ENCODE peak calls at places on chromosomes 13 and 19, in nine cellular contexts. One of them, this sample, is unnamed.
A peak's percentile ranks its signal among the peaks of the same experiment; 100 is the strongest.

GRCh38 chr19:4991538-4991937 is 22.6 kb downstream of the KDM4B start:
- DNase-seq in gastrocnemius medialis: no peak
- DNase-seq in amniotic epithelial cell: no peak
- DNase-seq in B cell: no peak
- DNase-seq in T-helper 1 cell: no peak
- DNase-seq in Panc1: no peak
- DNase-seq in HT-29: no peak
- DNase-seq in stimulated activated naive CD4-positive, alpha-beta T cell treated with Interleukin-2 at 50 U/mL for 16 hours: no peak
- DNase-seq in HuH-7.5: no peak
- DNase-seq in this sample: no peak

GRCh38 chr13:44132710-44133109 is 240.9 kb upstream of the SERP2 start:
- DNase-seq in gastrocnemius medialis: no peak
- DNase-seq in amniotic epithelial cell: peak; percentile 54
- DNase-seq in B cell: no peak
- DNase-seq in T-helper 1 cell: no peak
- DNase-seq in Panc1: no peak
- DNase-seq in HT-29: peak; percentile 63
- DNase-seq in stimulated activated naive CD4-positive, alpha-beta T cell treated with Interleukin-2 at 50 U/mL for 16 hours: no peak
- DNase-seq in HuH-7.5: no peak
- DNase-seq in this sample: peak; percentile 55

GRCh38 chr13:110920038-110920437 is 5.2 kb upstream of the ANKRD10 start:
- DNase-seq in gastrocnemius medialis: no peak
- DNase-seq in amniotic epithelial cell: no peak
- DNase-seq in B cell: peak; percentile 35
- DNase-seq in T-helper 1 cell: no peak
- DNase-seq in Panc1: no peak
- DNase-seq in HT-29: no peak
- DNase-seq in stimulated activated naive CD4-positive, alpha-beta T cell treated with Interleukin-2 at 50 U/mL for 16 hours: no peak
- DNase-seq in HuH-7.5: no peak
- DNase-seq in this sample: no peak

GRCh38 chr19:8361921-8362793 is 1.8 kb upstream of the ANGPTL4 start:
- DNase-seq in gastrocnemius medialis: peak; percentile 97
- DNase-seq in amniotic epithelial cell: peak; percentile 98
- DNase-seq in B cell: no peak
- DNase-seq in T-helper 1 cell: no peak
- DNase-seq in Panc1: peak; percentile 93
- DNase-seq in HT-29: peak; percentile 92
- DNase-seq in stimulated activated naive CD4-positive, alpha-beta T cell treated with Interleukin-2 at 50 U/mL for 16 hours: no peak
- DNase-seq in HuH-7.5: peak; percentile 66
- DNase-seq in this sample: peak; percentile 99

GRCh38 chr13:20231839-20232555 is at the start of gene GJB6:
- DNase-seq in gastrocnemius medialis: no peak
- DNase-seq in amniotic epithelial cell: no peak
- DNase-seq in B cell: peak; percentile 9
- DNase-seq in T-helper 1 cell: no peak
- DNase-seq in Panc1: no peak
- DNase-seq in HT-29: peak; percentile 46
- DNase-seq in stimulated activated naive CD4-positive, alpha-beta T cell treated with Interleukin-2 at 50 U/mL for 16 hours: peak; percentile 6
- DNase-seq in HuH-7.5: no peak
- DNase-seq in this sample: no peak

GRCh38 chr13:98822238-98822606 is 69.8 kb upstream of the SLC15A1 start:
- DNase-seq in gastrocnemius medialis: no peak
- DNase-seq in amniotic epithelial cell: peak; percentile 85
- DNase-seq in B cell: no peak
- DNase-seq in T-helper 1 cell: no peak
- DNase-seq in Panc1: no peak
- DNase-seq in HT-29: no peak
- DNase-seq in stimulated activated naive CD4-positive, alpha-beta T cell treated with Interleukin-2 at 50 U/mL for 16 hours: no peak
- DNase-seq in HuH-7.5: no peak
- DNase-seq in this sample: peak; percentile 38

GRCh38 chr19:33344210-33344609 is 29.3 kb upstream of the CEBPG start:
- DNase-seq in gastrocnemius medialis: no peak
- DNase-seq in amniotic epithelial cell: no peak
- DNase-seq in B cell: no peak
- DNase-seq in T-helper 1 cell: no peak
- DNase-seq in Panc1: no peak
- DNase-seq in HT-29: no peak
- DNase-seq in stimulated activated naive CD4-positive, alpha-beta T cell treated with Interleukin-2 at 50 U/mL for 16 hours: no peak
- DNase-seq in HuH-7.5: no peak
- DNase-seq in this sample: no peak

GRCh38 chr13:44629465-44630183 is 53.5 kb upstream of the TSC22D1 start:
- DNase-seq in gastrocnemius medialis: no peak
- DNase-seq in amniotic epithelial cell: peak; percentile 33
- DNase-seq in B cell: no peak
- DNase-seq in T-helper 1 cell: no peak
- DNase-seq in Panc1: no peak
- DNase-seq in HT-29: no peak
- DNase-seq in stimulated activated naive CD4-positive, alpha-beta T cell treated with Interleukin-2 at 50 U/mL for 16 hours: no peak
- DNase-seq in HuH-7.5: no peak
- DNase-seq in this sample: no peak

GRCh38 chr13:33318744-33319143 is 33.2 kb upstream of the STARD13 start:
- DNase-seq in gastrocnemius medialis: no peak
- DNase-seq in amniotic epithelial cell: no peak
- DNase-seq in B cell: no peak
- DNase-seq in T-helper 1 cell: no peak
- DNase-seq in Panc1: no peak
- DNase-seq in HT-29: no peak
- DNase-seq in stimulated activated naive CD4-positive, alpha-beta T cell treated with Interleukin-2 at 50 U/mL for 16 hours: no peak
- DNase-seq in HuH-7.5: no peak
- DNase-seq in this sample: no peak

GRCh38 chr19:18541258-18541991 is 1.9 kb downstream of the FKBP8 start:
- DNase-seq in gastrocnemius medialis: no peak
- DNase-seq in amniotic epithelial cell: peak; percentile 46
- DNase-seq in B cell: no peak
- DNase-seq in T-helper 1 cell: no peak
- DNase-seq in Panc1: no peak
- DNase-seq in HT-29: no peak
- DNase-seq in stimulated activated naive CD4-positive, alpha-beta T cell treated with Interleukin-2 at 50 U/mL for 16 hours: no peak
- DNase-seq in HuH-7.5: no peak
- DNase-seq in this sample: peak; percentile 32

GRCh38 chr19:2532252-2533071 is 56.5 kb downstream of the GADD45B start:
- DNase-seq in gastrocnemius medialis: no peak
- DNase-seq in amniotic epithelial cell: peak; percentile 100
- DNase-seq in B cell: no peak
- DNase-seq in T-helper 1 cell: no peak
- DNase-seq in Panc1: peak; percentile 84
- DNase-seq in HT-29: no peak
- DNase-seq in stimulated activated naive CD4-positive, alpha-beta T cell treated with Interleukin-2 at 50 U/mL for 16 hours: no peak
- DNase-seq in HuH-7.5: no peak
- DNase-seq in this sample: peak; percentile 88

GRCh38 chr19:17488593-17489391 is 18.5 kb downstream of the SLC27A1 start:
- DNase-seq in gastrocnemius medialis: no peak
- DNase-seq in amniotic epithelial cell: peak; percentile 33
- DNase-seq in B cell: peak; percentile 81
- DNase-seq in T-helper 1 cell: peak; percentile 46
- DNase-seq in Panc1: no peak
- DNase-seq in HT-29: peak; percentile 82
- DNase-seq in stimulated activated naive CD4-positive, alpha-beta T cell treated with Interleukin-2 at 50 U/mL for 16 hours: peak; percentile 73
- DNase-seq in HuH-7.5: no peak
- DNase-seq in this sample: peak; percentile 69

GRCh38 chr13:100274942-100275506 is 186.1 kb downstream of the PCCA start:
- DNase-seq in gastrocnemius medialis: no peak
- DNase-seq in amniotic epithelial cell: peak; percentile 71
- DNase-seq in B cell: no peak
- DNase-seq in T-helper 1 cell: no peak
- DNase-seq in Panc1: no peak
- DNase-seq in HT-29: no peak
- DNase-seq in stimulated activated naive CD4-positive, alpha-beta T cell treated with Interleukin-2 at 50 U/mL for 16 hours: no peak
- DNase-seq in HuH-7.5: no peak
- DNase-seq in this sample: peak; percentile 67

GRCh38 chr13:46609052-46609451 is 56.1 kb downstream of the LRCH1 start:
- DNase-seq in gastrocnemius medialis: no peak
- DNase-seq in amniotic epithelial cell: no peak
- DNase-seq in B cell: no peak
- DNase-seq in T-helper 1 cell: no peak
- DNase-seq in Panc1: no peak
- DNase-seq in HT-29: no peak
- DNase-seq in stimulated activated naive CD4-positive, alpha-beta T cell treated with Interleukin-2 at 50 U/mL for 16 hours: no peak
- DNase-seq in HuH-7.5: no peak
- DNase-seq in this sample: no peak

GRCh38 chr19:5908773-5909442 is 4.2 kb downstream of the VMAC start:
- DNase-seq in gastrocnemius medialis: no peak
- DNase-seq in amniotic epithelial cell: no peak
- DNase-seq in B cell: no peak
- DNase-seq in T-helper 1 cell: no peak
- DNase-seq in Panc1: no peak
- DNase-seq in HT-29: no peak
- DNase-seq in stimulated activated naive CD4-positive, alpha-beta T cell treated with Interleukin-2 at 50 U/mL for 16 hours: no peak
- DNase-seq in HuH-7.5: no peak
- DNase-seq in this sample: no peak

GRCh38 chr13:50224534-50224933 is 209.3 kb downstream of the KCNRG start:
- DNase-seq in gastrocnemius medialis: no peak
- DNase-seq in amniotic epithelial cell: peak; percentile 81
- DNase-seq in B cell: no peak
- DNase-seq in T-helper 1 cell: no peak
- DNase-seq in Panc1: no peak
- DNase-seq in HT-29: no peak
- DNase-seq in stimulated activated naive CD4-positive, alpha-beta T cell treated with Interleukin-2 at 50 U/mL for 16 hours: peak; percentile 25
- DNase-seq in HuH-7.5: no peak
- DNase-seq in this sample: no peak

GRCh38 chr19:31331536-31331935 is 17.7 kb downstream of the TSHZ3 start:
- DNase-seq in gastrocnemius medialis: no peak
- DNase-seq in amniotic epithelial cell: no peak
- DNase-seq in B cell: no peak
- DNase-seq in T-helper 1 cell: no peak
- DNase-seq in Panc1: no peak
- DNase-seq in HT-29: no peak
- DNase-seq in stimulated activated naive CD4-positive, alpha-beta T cell treated with Interleukin-2 at 50 U/mL for 16 hours: no peak
- DNase-seq in HuH-7.5: no peak
- DNase-seq in this sample: no peak

GRCh38 chr19:41755328-41755913 is at the start of gene CEACAM6:
- DNase-seq in gastrocnemius medialis: no peak
- DNase-seq in amniotic epithelial cell: no peak
- DNase-seq in B cell: no peak
- DNase-seq in T-helper 1 cell: no peak
- DNase-seq in Panc1: no peak
- DNase-seq in HT-29: peak; percentile 11
- DNase-seq in stimulated activated naive CD4-positive, alpha-beta T cell treated with Interleukin-2 at 50 U/mL for 16 hours: no peak
- DNase-seq in HuH-7.5: no peak
- DNase-seq in this sample: no peak

GRCh38 chr13:30806784-30807183 is 71.4 kb downstream of the ALOX5AP start:
- DNase-seq in gastrocnemius medialis: no peak
- DNase-seq in amniotic epithelial cell: peak; percentile 68
- DNase-seq in B cell: no peak
- DNase-seq in T-helper 1 cell: no peak
- DNase-seq in Panc1: no peak
- DNase-seq in HT-29: peak; percentile 76
- DNase-seq in stimulated activated naive CD4-positive, alpha-beta T cell treated with Interleukin-2 at 50 U/mL for 16 hours: no peak
- DNase-seq in HuH-7.5: no peak
- DNase-seq in this sample: peak; percentile 84

GRCh38 chr13:44283598-44283997 is 90.0 kb upstream of the SERP2 start:
- DNase-seq in gastrocnemius medialis: no peak
- DNase-seq in amniotic epithelial cell: no peak
- DNase-seq in B cell: no peak
- DNase-seq in T-helper 1 cell: no peak
- DNase-seq in Panc1: no peak
- DNase-seq in HT-29: no peak
- DNase-seq in stimulated activated naive CD4-positive, alpha-beta T cell treated with Interleukin-2 at 50 U/mL for 16 hours: no peak
- DNase-seq in HuH-7.5: no peak
- DNase-seq in this sample: no peak

GRCh38 chr19:3024870-3025515 is 4.1 kb downstream of the TLE2 start:
- DNase-seq in gastrocnemius medialis: no peak
- DNase-seq in amniotic epithelial cell: no peak
- DNase-seq in B cell: no peak
- DNase-seq in T-helper 1 cell: no peak
- DNase-seq in Panc1: no peak
- DNase-seq in HT-29: no peak
- DNase-seq in stimulated activated naive CD4-positive, alpha-beta T cell treated with Interleukin-2 at 50 U/mL for 16 hours: no peak
- DNase-seq in HuH-7.5: no peak
- DNase-seq in this sample: peak; percentile 18

GRCh38 chr19:40831502-40832430 is 18.5 kb downstream of the CYP2A6 start:
- DNase-seq in gastrocnemius medialis: peak; percentile 45
- DNase-seq in amniotic epithelial cell: peak; percentile 99
- DNase-seq in B cell: no peak
- DNase-seq in T-helper 1 cell: no peak
- DNase-seq in Panc1: peak; percentile 59
- DNase-seq in HT-29: peak; percentile 45
- DNase-seq in stimulated activated naive CD4-positive, alpha-beta T cell treated with Interleukin-2 at 50 U/mL for 16 hours: no peak
- DNase-seq in HuH-7.5: peak; percentile 46
- DNase-seq in this sample: peak; percentile 98

GRCh38 chr13:56338421-56338820 is 802.3 kb upstream of the PRR20A start:
- DNase-seq in gastrocnemius medialis: no peak
- DNase-seq in amniotic epithelial cell: no peak
- DNase-seq in B cell: no peak
- DNase-seq in T-helper 1 cell: no peak
- DNase-seq in Panc1: no peak
- DNase-seq in HT-29: no peak
- DNase-seq in stimulated activated naive CD4-positive, alpha-beta T cell treated with Interleukin-2 at 50 U/mL for 16 hours: no peak
- DNase-seq in HuH-7.5: no peak
- DNase-seq in this sample: no peak

GRCh38 chr19:39916236-39916635 is 18.2 kb downstream of the FCGBP start:
- DNase-seq in gastrocnemius medialis: no peak
- DNase-seq in amniotic epithelial cell: no peak
- DNase-seq in B cell: no peak
- DNase-seq in T-helper 1 cell: no peak
- DNase-seq in Panc1: no peak
- DNase-seq in HT-29: no peak
- DNase-seq in stimulated activated naive CD4-positive, alpha-beta T cell treated with Interleukin-2 at 50 U/mL for 16 hours: no peak
- DNase-seq in HuH-7.5: no peak
- DNase-seq in this sample: no peak

GRCh38 chr13:28531195-28531955 is 36.4 kb upstream of the FLT1 start:
- DNase-seq in gastrocnemius medialis: no peak
- DNase-seq in amniotic epithelial cell: no peak
- DNase-seq in B cell: peak; percentile 24
- DNase-seq in T-helper 1 cell: no peak
- DNase-seq in Panc1: no peak
- DNase-seq in HT-29: no peak
- DNase-seq in stimulated activated naive CD4-positive, alpha-beta T cell treated with Interleukin-2 at 50 U/mL for 16 hours: no peak
- DNase-seq in HuH-7.5: no peak
- DNase-seq in this sample: peak; percentile 50